ENCODE peak calls at places on chromosomes 13 and 19, in eight cellular contexts. One of them, this sample, is unnamed.

GRCh38 chr13:30779608-30780007 is 44.3 kb downstream of the ALOX5AP start:
- DNase-seq in activated T-helper 9 cell treated with anti-CD3 and anti-CD28 coated beads, Interleukin-2, amount 50 U/mL, for 16 hours: no peak
- DNase-seq in NCI-H2107: no peak
- DNase-seq in foreskin fibroblast: no peak
- DNase-seq in WTC11: no peak
- DNase-seq in lower leg skin: no peak
- DNase-seq in fibroblast of the aortic adventitia: no peak
- DNase-seq in psoas muscle: no peak
- DNase-seq in this sample: no peak

GRCh38 chr19:48354332-48354992 is 9.3 kb downstream of the TMEM143 start:
- DNase-seq in psoas muscle: no peak
- DNase-seq in activated T-helper 9 cell treated with anti-CD3 and anti-CD28 coated beads, Interleukin-2, amount 50 U/mL, for 16 hours: no peak
- DNase-seq in NCI-H2107: no peak
- DNase-seq in WTC11: no peak
- DNase-seq in fibroblast of the aortic adventitia: no peak
- DNase-seq in lower leg skin: no peak
- DNase-seq in foreskin fibroblast: no peak
- DNase-seq in this sample: peak; percentile 42

GRCh38 chr13:54029226-54029625 is 1000.6 kb downstream of the OLFM4 start:
- DNase-seq in psoas muscle: no peak
- DNase-seq in foreskin fibroblast: no peak
- DNase-seq in WTC11: no peak
- DNase-seq in activated T-helper 9 cell treated with anti-CD3 and anti-CD28 coated beads, Interleukin-2, amount 50 U/mL, for 16 hours: no peak
- DNase-seq in lower leg skin: no peak
- DNase-seq in fibroblast of the aortic adventitia: no peak
- DNase-seq in NCI-H2107: no peak
- DNase-seq in this sample: peak; percentile 66

GRCh38 chr19:38095411-38096308 is 128.4 kb downstream of the DPF1 start:
- DNase-seq in foreskin fibroblast: peak; percentile 75
- DNase-seq in WTC11: peak; percentile 89
- DNase-seq in NCI-H2107: peak; percentile 62
- DNase-seq in psoas muscle: peak; percentile 64
- DNase-seq in activated T-helper 9 cell treated with anti-CD3 and anti-CD28 coated beads, Interleukin-2, amount 50 U/mL, for 16 hours: peak; percentile 25
- DNase-seq in lower leg skin: peak; percentile 71
- DNase-seq in fibroblast of the aortic adventitia: peak; percentile 68
- DNase-seq in this sample: peak; percentile 44

GRCh38 chr19:51016798-51017683 is 2.5 kb downstream of the KLK10 start:
- DNase-seq in psoas muscle: no peak
- DNase-seq in WTC11: peak; percentile 92
- DNase-seq in fibroblast of the aortic adventitia: peak; percentile 39
- DNase-seq in NCI-H2107: no peak
- DNase-seq in lower leg skin: peak; percentile 52
- DNase-seq in activated T-helper 9 cell treated with anti-CD3 and anti-CD28 coated beads, Interleukin-2, amount 50 U/mL, for 16 hours: no peak
- DNase-seq in foreskin fibroblast: peak; percentile 16
- DNase-seq in this sample: no peak

GRCh38 chr19:44845286-44845611 is 848 bp upstream of the NECTIN2 start:
- DNase-seq in psoas muscle: peak; percentile 43
- DNase-seq in NCI-H2107: no peak
- DNase-seq in fibroblast of the aortic adventitia: no peak
- DNase-seq in WTC11: no peak
- DNase-seq in foreskin fibroblast: no peak
- DNase-seq in activated T-helper 9 cell treated with anti-CD3 and anti-CD28 coated beads, Interleukin-2, amount 50 U/mL, for 16 hours: no peak
- DNase-seq in lower leg skin: peak; percentile 47
- DNase-seq in this sample: no peak

GRCh38 chr13:67619987-67620386 is 389.9 kb upstream of the PCDH9 start:
- DNase-seq in NCI-H2107: no peak
- DNase-seq in lower leg skin: no peak
- DNase-seq in fibroblast of the aortic adventitia: no peak
- DNase-seq in foreskin fibroblast: no peak
- DNase-seq in psoas muscle: no peak
- DNase-seq in WTC11: no peak
- DNase-seq in activated T-helper 9 cell treated with anti-CD3 and anti-CD28 coated beads, Interleukin-2, amount 50 U/mL, for 16 hours: no peak
- DNase-seq in this sample: peak; percentile 76

GRCh38 chr13:78317030-78317429 is 286.3 kb downstream of the POU4F1 start:
- DNase-seq in lower leg skin: no peak
- DNase-seq in fibroblast of the aortic adventitia: peak; percentile 13
- DNase-seq in psoas muscle: no peak
- DNase-seq in foreskin fibroblast: no peak
- DNase-seq in activated T-helper 9 cell treated with anti-CD3 and anti-CD28 coated beads, Interleukin-2, amount 50 U/mL, for 16 hours: no peak
- DNase-seq in WTC11: no peak
- DNase-seq in NCI-H2107: no peak
- DNase-seq in this sample: no peak

GRCh38 chr13:26927511-26927910 is 166.9 kb upstream of the GPR12 start:
- DNase-seq in lower leg skin: no peak
- DNase-seq in WTC11: no peak
- DNase-seq in NCI-H2107: no peak
- DNase-seq in fibroblast of the aortic adventitia: no peak
- DNase-seq in foreskin fibroblast: no peak
- DNase-seq in activated T-helper 9 cell treated with anti-CD3 and anti-CD28 coated beads, Interleukin-2, amount 50 U/mL, for 16 hours: no peak
- DNase-seq in psoas muscle: no peak
- DNase-seq in this sample: no peak

GRCh38 chr19:13883665-13884064 is 6.7 kb downstream of the NANOS3 start:
- DNase-seq in lower leg skin: no peak
- DNase-seq in NCI-H2107: no peak
- DNase-seq in foreskin fibroblast: no peak
- DNase-seq in WTC11: peak; percentile 43
- DNase-seq in fibroblast of the aortic adventitia: no peak
- DNase-seq in activated T-helper 9 cell treated with anti-CD3 and anti-CD28 coated beads, Interleukin-2, amount 50 U/mL, for 16 hours: no peak
- DNase-seq in psoas muscle: no peak
- DNase-seq in this sample: no peak

GRCh38 chr19:48635966-48636858 is 967 bp downstream of the DBP start:
- DNase-seq in lower leg skin: no peak
- DNase-seq in foreskin fibroblast: no peak
- DNase-seq in activated T-helper 9 cell treated with anti-CD3 and anti-CD28 coated beads, Interleukin-2, amount 50 U/mL, for 16 hours: no peak
- DNase-seq in fibroblast of the aortic adventitia: no peak
- DNase-seq in WTC11: no peak
- DNase-seq in NCI-H2107: no peak
- DNase-seq in psoas muscle: no peak
- DNase-seq in this sample: no peak

GRCh38 chr13:40495620-40496001 is 170.8 kb downstream of the FOXO1 start:
- DNase-seq in psoas muscle: no peak
- DNase-seq in lower leg skin: no peak
- DNase-seq in fibroblast of the aortic adventitia: no peak
- DNase-seq in activated T-helper 9 cell treated with anti-CD3 and anti-CD28 coated beads, Interleukin-2, amount 50 U/mL, for 16 hours: no peak
- DNase-seq in foreskin fibroblast: no peak
- DNase-seq in WTC11: no peak
- DNase-seq in NCI-H2107: no peak
- DNase-seq in this sample: no peak

GRCh38 chr13:97182065-97182890 is 39.9 kb upstream of the MBNL2 start:
- DNase-seq in psoas muscle: no peak
- DNase-seq in NCI-H2107: no peak
- DNase-seq in WTC11: no peak
- DNase-seq in foreskin fibroblast: no peak
- DNase-seq in lower leg skin: no peak
- DNase-seq in fibroblast of the aortic adventitia: no peak
- DNase-seq in activated T-helper 9 cell treated with anti-CD3 and anti-CD28 coated beads, Interleukin-2, amount 50 U/mL, for 16 hours: no peak
- DNase-seq in this sample: no peak

GRCh38 chr19:8366961-8367326 is 3.0 kb downstream of the ANGPTL4 start:
- DNase-seq in lower leg skin: no peak
- DNase-seq in fibroblast of the aortic adventitia: peak; percentile 32
- DNase-seq in WTC11: no peak
- DNase-seq in psoas muscle: peak; percentile 77
- DNase-seq in activated T-helper 9 cell treated with anti-CD3 and anti-CD28 coated beads, Interleukin-2, amount 50 U/mL, for 16 hours: no peak
- DNase-seq in foreskin fibroblast: no peak
- DNase-seq in NCI-H2107: no peak
- DNase-seq in this sample: peak; percentile 23

GRCh38 chr13:20728579-20729300 is 25.2 kb downstream of the IL17D start:
- DNase-seq in activated T-helper 9 cell treated with anti-CD3 and anti-CD28 coated beads, Interleukin-2, amount 50 U/mL, for 16 hours: no peak
- DNase-seq in WTC11: no peak
- DNase-seq in lower leg skin: no peak
- DNase-seq in foreskin fibroblast: no peak
- DNase-seq in psoas muscle: no peak
- DNase-seq in fibroblast of the aortic adventitia: peak; percentile 60
- DNase-seq in NCI-H2107: no peak
- DNase-seq in this sample: no peak

GRCh38 chr13:19713186-19713965 is 69.4 kb downstream of the PSPC1 start:
- DNase-seq in foreskin fibroblast: peak; percentile 30
- DNase-seq in fibroblast of the aortic adventitia: peak; percentile 40
- DNase-seq in NCI-H2107: no peak
- DNase-seq in activated T-helper 9 cell treated with anti-CD3 and anti-CD28 coated beads, Interleukin-2, amount 50 U/mL, for 16 hours: no peak
- DNase-seq in lower leg skin: no peak
- DNase-seq in psoas muscle: no peak
- DNase-seq in WTC11: no peak
- DNase-seq in this sample: peak; percentile 92

GRCh38 chr13:40764587-40765403 is 6.2 kb downstream of the MRPS31 start:
- DNase-seq in WTC11: no peak
- DNase-seq in foreskin fibroblast: no peak
- DNase-seq in activated T-helper 9 cell treated with anti-CD3 and anti-CD28 coated beads, Interleukin-2, amount 50 U/mL, for 16 hours: no peak
- DNase-seq in lower leg skin: no peak
- DNase-seq in fibroblast of the aortic adventitia: peak; percentile 43
- DNase-seq in NCI-H2107: no peak
- DNase-seq in psoas muscle: no peak
- DNase-seq in this sample: peak; percentile 94

GRCh38 chr13:98252931-98253470 is 75.9 kb upstream of the RNF113B start:
- DNase-seq in lower leg skin: no peak
- DNase-seq in fibroblast of the aortic adventitia: peak; percentile 67
- DNase-seq in psoas muscle: no peak
- DNase-seq in NCI-H2107: no peak
- DNase-seq in foreskin fibroblast: peak; percentile 79
- DNase-seq in activated T-helper 9 cell treated with anti-CD3 and anti-CD28 coated beads, Interleukin-2, amount 50 U/mL, for 16 hours: no peak
- DNase-seq in WTC11: no peak
- DNase-seq in this sample: peak; percentile 85

GRCh38 chr19:38848299-38849146 is 1.3 kb downstream of the HNRNPL start:
- DNase-seq in activated T-helper 9 cell treated with anti-CD3 and anti-CD28 coated beads, Interleukin-2, amount 50 U/mL, for 16 hours: no peak
- DNase-seq in lower leg skin: no peak
- DNase-seq in NCI-H2107: no peak
- DNase-seq in fibroblast of the aortic adventitia: no peak
- DNase-seq in psoas muscle: no peak
- DNase-seq in foreskin fibroblast: no peak
- DNase-seq in WTC11: no peak
- DNase-seq in this sample: no peak

GRCh38 chr19:18733196-18733647 is 49.7 kb downstream of the CRTC1 start:
- DNase-seq in WTC11: no peak
- DNase-seq in foreskin fibroblast: peak; percentile 29
- DNase-seq in lower leg skin: no peak
- DNase-seq in NCI-H2107: no peak
- DNase-seq in psoas muscle: peak; percentile 46
- DNase-seq in fibroblast of the aortic adventitia: peak; percentile 79
- DNase-seq in activated T-helper 9 cell treated with anti-CD3 and anti-CD28 coated beads, Interleukin-2, amount 50 U/mL, for 16 hours: no peak
- DNase-seq in this sample: peak; percentile 65

GRCh38 chr13:98483636-98484288 is 93.1 kb downstream of the STK24 start:
- DNase-seq in activated T-helper 9 cell treated with anti-CD3 and anti-CD28 coated beads, Interleukin-2, amount 50 U/mL, for 16 hours: no peak
- DNase-seq in NCI-H2107: no peak
- DNase-seq in foreskin fibroblast: no peak
- DNase-seq in fibroblast of the aortic adventitia: no peak
- DNase-seq in psoas muscle: no peak
- DNase-seq in lower leg skin: no peak
- DNase-seq in WTC11: no peak
- DNase-seq in this sample: no peak

GRCh38 chr19:7832781-7833180 is 2.8 kb downstream of the EVI5L start:
- DNase-seq in activated T-helper 9 cell treated with anti-CD3 and anti-CD28 coated beads, Interleukin-2, amount 50 U/mL, for 16 hours: no peak
- DNase-seq in fibroblast of the aortic adventitia: peak; percentile 56
- DNase-seq in foreskin fibroblast: peak; percentile 43
- DNase-seq in NCI-H2107: no peak
- DNase-seq in WTC11: no peak
- DNase-seq in lower leg skin: no peak
- DNase-seq in psoas muscle: no peak
- DNase-seq in this sample: no peak

GRCh38 chr19:3849092-3849491 is 19.7 kb downstream of the ZFR2 start:
- DNase-seq in psoas muscle: no peak
- DNase-seq in lower leg skin: no peak
- DNase-seq in NCI-H2107: no peak
- DNase-seq in foreskin fibroblast: no peak
- DNase-seq in fibroblast of the aortic adventitia: no peak
- DNase-seq in activated T-helper 9 cell treated with anti-CD3 and anti-CD28 coated beads, Interleukin-2, amount 50 U/mL, for 16 hours: peak; percentile 12
- DNase-seq in WTC11: peak; percentile 33
- DNase-seq in this sample: no peak

GRCh38 chr13:39244561-39245230 is 206.4 kb downstream of the NHLRC3 start:
- DNase-seq in activated T-helper 9 cell treated with anti-CD3 and anti-CD28 coated beads, Interleukin-2, amount 50 U/mL, for 16 hours: no peak
- DNase-seq in lower leg skin: no peak
- DNase-seq in fibroblast of the aortic adventitia: no peak
- DNase-seq in foreskin fibroblast: no peak
- DNase-seq in WTC11: no peak
- DNase-seq in NCI-H2107: no peak
- DNase-seq in psoas muscle: no peak
- DNase-seq in this sample: no peak

GRCh38 chr13:44311011-44311481 is 62.6 kb upstream of the SERP2 start:
- DNase-seq in NCI-H2107: peak; percentile 12
- DNase-seq in WTC11: no peak
- DNase-seq in lower leg skin: peak; percentile 63
- DNase-seq in psoas muscle: peak; percentile 39
- DNase-seq in activated T-helper 9 cell treated with anti-CD3 and anti-CD28 coated beads, Interleukin-2, amount 50 U/mL, for 16 hours: no peak
- DNase-seq in foreskin fibroblast: peak; percentile 70
- DNase-seq in fibroblast of the aortic adventitia: peak; percentile 65
- DNase-seq in this sample: peak; percentile 66

GRCh38 chr13:50357586-50358118 is 342.4 kb downstream of the KCNRG start:
- DNase-seq in fibroblast of the aortic adventitia: peak; percentile 89
- DNase-seq in WTC11: no peak
- DNase-seq in psoas muscle: no peak
- DNase-seq in NCI-H2107: peak; percentile 40
- DNase-seq in foreskin fibroblast: peak; percentile 70
- DNase-seq in lower leg skin: peak; percentile 21
- DNase-seq in activated T-helper 9 cell treated with anti-CD3 and anti-CD28 coated beads, Interleukin-2, amount 50 U/mL, for 16 hours: no peak
- DNase-seq in this sample: peak; percentile 97

GRCh38 chr19:10093295-10094186 is 7.4 kb downstream of the SHFL start:
- DNase-seq in fibroblast of the aortic adventitia: no peak
- DNase-seq in activated T-helper 9 cell treated with anti-CD3 and anti-CD28 coated beads, Interleukin-2, amount 50 U/mL, for 16 hours: no peak
- DNase-seq in psoas muscle: no peak
- DNase-seq in WTC11: peak; percentile 24
- DNase-seq in foreskin fibroblast: no peak
- DNase-seq in lower leg skin: no peak
- DNase-seq in NCI-H2107: no peak
- DNase-seq in this sample: no peak

GRCh38 chr19:43464089-43464775 is 1.2 kb downstream of the LYPD3 start:
- DNase-seq in activated T-helper 9 cell treated with anti-CD3 and anti-CD28 coated beads, Interleukin-2, amount 50 U/mL, for 16 hours: peak; percentile 59
- DNase-seq in psoas muscle: peak; percentile 74
- DNase-seq in foreskin fibroblast: no peak
- DNase-seq in WTC11: peak; percentile 80
- DNase-seq in fibroblast of the aortic adventitia: no peak
- DNase-seq in NCI-H2107: no peak
- DNase-seq in lower leg skin: peak; percentile 85
- DNase-seq in this sample: no peak

GRCh38 chr13:41458939-41459753 is 1.8 kb downstream of the RGCC start:
- DNase-seq in psoas muscle: peak; percentile 37
- DNase-seq in WTC11: peak; percentile 56
- DNase-seq in foreskin fibroblast: peak; percentile 16
- DNase-seq in activated T-helper 9 cell treated with anti-CD3 and anti-CD28 coated beads, Interleukin-2, amount 50 U/mL, for 16 hours: peak; percentile 39
- DNase-seq in NCI-H2107: peak; percentile 22
- DNase-seq in fibroblast of the aortic adventitia: peak; percentile 55
- DNase-seq in lower leg skin: peak; percentile 64
- DNase-seq in this sample: no peak

GRCh38 chr19:38513762-38514167 is 80.3 kb downstream of the RYR1 start:
- DNase-seq in psoas muscle: no peak
- DNase-seq in WTC11: no peak
- DNase-seq in lower leg skin: no peak
- DNase-seq in activated T-helper 9 cell treated with anti-CD3 and anti-CD28 coated beads, Interleukin-2, amount 50 U/mL, for 16 hours: no peak
- DNase-seq in fibroblast of the aortic adventitia: no peak
- DNase-seq in foreskin fibroblast: no peak
- DNase-seq in NCI-H2107: no peak
- DNase-seq in this sample: no peak

GRCh38 chr19:35216833-35217707 is 11.5 kb downstream of the FAM187B start:
- DNase-seq in activated T-helper 9 cell treated with anti-CD3 and anti-CD28 coated beads, Interleukin-2, amount 50 U/mL, for 16 hours: no peak
- DNase-seq in psoas muscle: no peak
- DNase-seq in lower leg skin: peak; percentile 61
- DNase-seq in WTC11: peak; percentile 59
- DNase-seq in fibroblast of the aortic adventitia: no peak
- DNase-seq in NCI-H2107: no peak
- DNase-seq in foreskin fibroblast: no peak
- DNase-seq in this sample: no peak

This sample was measured in astrocyte.